ENCODE peak calls at places on chromosomes 5 and 9, in nine cellular contexts. W is NCI-H1092, C is NCI-H1694, G is thyroid gland, H is type B pancreatic cell, J is Calu3, U is A172, M is GM13976, S is SK-MEL-5. X is an unnamed sample.

GRCh38 chr9:131807131-131807990 is 67.5 kb upstream of the RAPGEF1 start:
- DNase-seq in C (no peak), J (no peak), H (no peak), G (no peak), S (no peak), M (no peak), W (no peak), U (no peak), X (no peak)

GRCh38 chr5:74272019-74272775 is 368.3 kb downstream of the ENC1 start:
- DNase-seq in U (peak; percentile 51), H (no peak), G (peak; percentile 54), C (no peak), J (no peak), W (no peak), S (peak; percentile 17), M (no peak), X (no peak)

GRCh38 chr5:171395042-171395441 is 7.4 kb downstream of the NPM1 start:
- DNase-seq in M (no peak), C (no peak), U (no peak), G (no peak), S (no peak), H (no peak), W (no peak), J (no peak), X (no peak)

GRCh38 chr9:89461302-89461701 is 36.6 kb downstream of the SEMA4D start:
- DNase-seq in J (no peak), C (no peak), S (no peak), U (peak; percentile 92), H (no peak), G (no peak), M (no peak), W (no peak), X (no peak)

GRCh38 chr5:142384014-142384413 is 59.2 kb upstream of the SPRY4 start:
- DNase-seq in U (no peak), J (no peak), W (no peak), G (no peak), C (no peak), M (no peak), S (no peak), H (no peak), X (no peak)

GRCh38 chr5:158301186-158301585 is 442.2 kb upstream of the CLINT1 start:
- DNase-seq in J (no peak), H (no peak), U (no peak), W (no peak), M (no peak), G (no peak), S (no peak), C (no peak), X (no peak)

GRCh38 chr9:121707477-121708424 is 56.3 kb downstream of the DAB2IP start:
- DNase-seq in H (no peak), J (no peak), U (no peak), G (no peak), M (peak; percentile 72), C (no peak), W (no peak), S (no peak), X (peak; percentile 43)

GRCh38 chr5:92769986-92770385 is 811.0 kb downstream of the NR2F1-AS1 start:
- DNase-seq in M (no peak), J (no peak), C (no peak), G (no peak), U (no peak), H (no peak), S (no peak), W (no peak), X (no peak)

GRCh38 chr5:123181394-123181801 is 92.4 kb downstream of the PRDM6 start:
- DNase-seq in H (no peak), G (no peak), S (no peak), M (no peak), U (peak; percentile 19), W (no peak), J (no peak), C (no peak), X (no peak)

GRCh38 chr5:4575608-4576007 is 564.5 kb upstream of the ADAMTS16 start:
- DNase-seq in U (no peak), S (no peak), G (no peak), H (no peak), C (no peak), W (no peak), M (no peak), J (no peak), X (no peak)

GRCh38 chr5:122195784-122196394 is 66.5 kb downstream of the ZNF474 start:
- DNase-seq in C (peak; percentile 76), U (peak; percentile 76), J (peak; percentile 50), M (no peak), G (peak; percentile 10), H (no peak), W (peak; percentile 23), S (peak; percentile 62), X (no peak)

GRCh38 chr5:39661026-39661779 is 236.4 kb upstream of the DAB2 start:
- DNase-seq in J (no peak), M (no peak), C (no peak), G (no peak), S (peak; percentile 18), W (no peak), H (no peak), U (peak; percentile 27), X (no peak)

GRCh38 chr5:18329346-18329745 is 695.1 kb downstream of the TAF11L14 start:
- DNase-seq in C (no peak), G (no peak), S (no peak), H (no peak), W (no peak), U (no peak), M (no peak), J (no peak), X (no peak)

GRCh38 chr9:89969881-89970639 is 365.2 kb downstream of the GADD45G start:
- DNase-seq in S (no peak), G (peak; percentile 68), U (no peak), M (no peak), J (no peak), W (no peak), H (no peak), C (no peak), X (no peak)

GRCh38 chr5:119400248-119400647 is 44.4 kb downstream of the TNFAIP8 start:
- DNase-seq in J (no peak), U (peak; percentile 75), G (peak; percentile 29), S (no peak), W (no peak), C (no peak), H (no peak), M (no peak), X (no peak)

GRCh38 chr5:163809480-163809879 is 304.1 kb downstream of the MAT2B start:
- DNase-seq in W (no peak), J (no peak), U (no peak), H (no peak), S (no peak), C (no peak), G (no peak), M (no peak), X (no peak)

GRCh38 chr9:2389404-2389803 is 232.2 kb upstream of the VLDLR start:
- DNase-seq in U (no peak), S (no peak), M (no peak), J (no peak), W (no peak), C (no peak), H (no peak), G (no peak), X (no peak)

GRCh38 chr5:41289970-41290464 is 76.7 kb upstream of the C6 start:
- DNase-seq in M (no peak), W (no peak), H (no peak), C (no peak), S (no peak), J (no peak), U (no peak), G (no peak), X (no peak)

GRCh38 chr9:106962615-106963363 is 99.8 kb downstream of the ZNF462 start:
- DNase-seq in H (no peak), G (no peak), U (no peak), M (no peak), C (no peak), S (no peak), W (no peak), J (no peak), X (no peak)

GRCh38 chr5:106092455-106092854 is 1578.3 kb downstream of the EFNA5 start:
- DNase-seq in M (no peak), H (no peak), U (no peak), S (no peak), C (no peak), W (no peak), J (no peak), G (no peak), X (no peak)

GRCh38 chr9:130775336-130775991 is 59.6 kb upstream of the ABL1 start:
- DNase-seq in C (no peak), S (no peak), J (no peak), H (no peak), U (no peak), G (no peak), M (no peak), W (no peak), X (no peak)

GRCh38 chr5:174834081-174834480 is 109.7 kb downstream of the MSX2 start:
- DNase-seq in J (no peak), M (no peak), W (no peak), G (no peak), C (no peak), H (no peak), S (no peak), U (peak; percentile 25), X (no peak)

GRCh38 chr5:4191703-4192102 is 596.1 kb downstream of the IRX1 start:
- DNase-seq in J (no peak), U (no peak), S (no peak), W (no peak), M (no peak), G (no peak), C (no peak), H (no peak), X (no peak)

GRCh38 chr9:114805670-114806551 is at the start of gene TNFSF15:
- DNase-seq in H (peak; percentile 68), G (peak; percentile 78), J (peak; percentile 45), W (peak; percentile 32), U (peak; percentile 13), C (no peak), S (no peak), M (peak; percentile 29), X (peak; percentile 22)

GRCh38 chr9:130446111-130446861 is 1.5 kb downstream of the ASS1 start:
- DNase-seq in W (no peak), U (no peak), C (no peak), S (no peak), G (peak; percentile 97), M (no peak), H (no peak), J (no peak), X (no peak)

GRCh38 chr9:122991370-122991830 is 42.1 kb upstream of the GPR21 start:
- DNase-seq in G (peak; percentile 13), W (no peak), U (peak; percentile 92), C (no peak), H (no peak), J (peak; percentile 30), M (peak; percentile 51), S (peak; percentile 67), X (peak; percentile 7)